ENCODE peak calls at places on chromosomes 16 and 17, in seven cellular contexts. H is left ventricle myocardium inferior, V is adrenal gland, R is heart right ventricle, L is prostate gland, M is GM12878, A is AG04450. Y is an unnamed sample.

GRCh38 chr17:31533546-31534155 is 142.2 kb downstream of the RAB11FIP4 start:
- DNase-seq in M (no peak), A (peak; percentile 64), R (no peak), H (no peak), L (no peak), V (peak; percentile 55), Y (peak; percentile 73)

GRCh38 chr17:31508310-31509094 is 117.0 kb downstream of the RAB11FIP4 start:
- DNase-seq in V (no peak), A (no peak), L (no peak), M (peak; percentile 69), H (no peak), R (no peak), Y (no peak)

GRCh38 chr17:2172447-2172938 is 117.6 kb downstream of the HIC1 start:
- DNase-seq in H (peak; percentile 49), V (peak; percentile 83), R (peak; percentile 64), L (no peak), M (no peak), A (peak; percentile 57), Y (peak; percentile 58)

GRCh38 chr17:29251969-29252866 is 5.6 kb downstream of the CRYBA1 start:
- DNase-seq in L (no peak), H (no peak), A (no peak), R (no peak), M (no peak), V (no peak), Y (no peak)

GRCh38 chr17:66620528-66620927 is 214.4 kb upstream of the CACNG5 start:
- DNase-seq in M (no peak), H (no peak), L (no peak), A (no peak), R (no peak), V (no peak), Y (no peak)

GRCh38 chr16:53097190-53097589 is 42.4 kb downstream of the CHD9 start:
- DNase-seq in A (no peak), L (no peak), H (no peak), R (no peak), M (no peak), V (no peak), Y (no peak)

GRCh38 chr16:46787909-46788308 is 39.8 kb upstream of the MYLK3 start:
- DNase-seq in M (peak; percentile 55), A (no peak), R (no peak), H (no peak), V (no peak), L (no peak), Y (no peak)

GRCh38 chr17:44307387-44308186 is 814 bp upstream of the RUNDC3A start:
- DNase-seq in R (peak; percentile 45), H (no peak), M (no peak), V (peak; percentile 89), A (no peak), L (peak; percentile 57), Y (peak; percentile 17)

GRCh38 chr16:75789237-75789636 is 62.9 kb upstream of the CPHXL start:
- DNase-seq in V (peak; percentile 6), H (no peak), R (peak; percentile 9), A (peak; percentile 4), M (no peak), L (peak; percentile 18), Y (peak; percentile 6)

GRCh38 chr16:24858219-24859041 is 12.7 kb downstream of the SLC5A11 start:
- DNase-seq in M (no peak), A (no peak), V (peak; percentile 64), L (no peak), R (peak; percentile 46), H (peak; percentile 42), Y (no peak)

GRCh38 chr17:35460354-35460851 is 11.8 kb upstream of the SLFN13 start:
- DNase-seq in M (peak; percentile 39), L (peak; percentile 39), R (peak; percentile 13), H (peak; percentile 25), A (no peak), V (no peak), Y (peak; percentile 13)

GRCh38 chr17:75661531-75661930 is 5.4 kb downstream of the RECQL5 start:
- DNase-seq in H (no peak), R (no peak), L (no peak), V (no peak), M (no peak), A (no peak), Y (no peak)

GRCh38 chr17:6670999-6671398 is 19.4 kb downstream of the C17orf100 start:
- DNase-seq in H (no peak), L (no peak), R (no peak), A (no peak), V (no peak), M (no peak), Y (no peak)

GRCh38 chr17:52148969-52149351 is 9.6 kb downstream of the CA10 start:
- DNase-seq in M (no peak), H (no peak), L (peak; percentile 60), R (no peak), V (no peak), A (no peak), Y (peak; percentile 50)

GRCh38 chr17:8016632-8017424 is 14.4 kb downstream of the GUCY2D start:
- DNase-seq in R (no peak), V (peak; percentile 72), M (no peak), A (no peak), H (no peak), L (peak; percentile 63), Y (peak; percentile 54)

GRCh38 chr16:88570691-88571092 is 489 bp downstream of the ZC3H18 start:
- DNase-seq in R (no peak), V (peak; percentile 32), A (no peak), H (no peak), L (no peak), M (no peak), Y (no peak)

GRCh38 chr17:44907696-44908470 is 7.4 kb downstream of the GFAP start:
- DNase-seq in R (no peak), L (no peak), M (no peak), H (no peak), A (no peak), V (no peak), Y (no peak)

GRCh38 chr17:65228287-65228686 is 91.1 kb downstream of the RGS9 start:
- DNase-seq in L (no peak), A (no peak), V (peak; percentile 20), H (no peak), R (no peak), M (no peak), Y (no peak)

GRCh38 chr17:7476474-7476873 is 3.0 kb downstream of the ZBTB4 start:
- DNase-seq in H (no peak), A (no peak), R (no peak), V (peak; percentile 41), M (no peak), L (no peak), Y (peak; percentile 96)

GRCh38 chr16:69049146-69049545 is 56.3 kb upstream of the HAS3 start:
- DNase-seq in H (no peak), R (no peak), A (no peak), V (no peak), M (no peak), L (no peak), Y (no peak)

GRCh38 chr17:7313028-7313889 is 1.9 kb downstream of the GPS2 start:
- DNase-seq in L (no peak), V (peak; percentile 42), R (no peak), H (no peak), M (no peak), A (no peak), Y (no peak)

GRCh38 chr17:9212376-9213310 is 191.3 kb downstream of the NTN1 start:
- DNase-seq in M (no peak), A (no peak), L (no peak), V (no peak), H (no peak), R (no peak), Y (no peak)

GRCh38 chr16:66524601-66525164 is 25.2 kb downstream of the TK2 start:
- DNase-seq in A (no peak), M (peak; percentile 85), V (no peak), R (no peak), H (peak; percentile 31), L (no peak), Y (no peak)

GRCh38 chr16:84485255-84486010 is 19.0 kb downstream of the MEAK7 start:
- DNase-seq in M (no peak), R (no peak), V (no peak), H (no peak), A (no peak), L (no peak), Y (no peak)

DNA sequence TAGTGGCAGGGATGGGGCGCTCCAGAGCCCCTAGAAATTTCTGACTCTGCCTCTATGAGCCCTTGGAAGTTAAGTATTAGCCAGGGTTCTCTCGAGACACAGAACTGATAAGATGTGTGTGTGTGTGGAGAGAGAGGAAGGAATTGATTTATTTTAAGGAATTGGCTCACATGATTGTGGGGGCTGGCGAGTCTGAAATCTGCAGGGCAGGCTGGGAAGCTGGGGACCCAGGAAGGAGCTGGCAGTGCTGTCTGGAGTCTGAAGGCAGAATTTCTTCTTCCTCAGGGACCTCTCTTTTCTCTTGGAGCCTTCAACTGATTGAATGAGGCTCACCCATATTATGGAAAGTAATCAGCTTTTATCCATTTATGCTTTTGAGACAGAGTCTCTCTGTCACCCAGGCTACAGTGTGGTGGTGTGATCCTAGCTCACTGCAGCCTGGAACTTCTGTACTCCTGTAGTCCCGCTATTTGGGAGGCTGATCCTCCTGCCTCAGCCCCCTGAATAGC is 16.7 kb downstream of the LRRC75A start:
- DNase-seq in H (no peak), A (no peak), R (no peak), M (no peak), L (no peak), V (no peak), Y (no peak)
- TF ChIP-seq CTCF in H (no peak), A (no peak), R (no peak), M (no peak), L (no peak), V (no peak), Y (no peak)

GRCh38 chr16:1221628-1222552 is 3.2 kb downstream of the TPSG1 start:
- DNase-seq in A (no peak), V (no peak), M (no peak), H (no peak), R (no peak), L (no peak), Y (no peak)
- H3K27me3 ChIP-seq in A (no peaks in the 10 kb centered on the region), V (no peaks in the 10 kb centered on the region), M (no peaks in the 10 kb centered on the region), H (peaks cover 5% of the 10 kb centered on the region), R (no peaks in the 10 kb centered on the region), L (no peaks in the 10 kb centered on the region), Y (no peaks in the 10 kb centered on the region)

GRCh38 chr16:30953511-30954124 is 3.9 kb upstream of the SETD1A start:
- DNase-seq in H (no peak), M (no peak), L (no peak), V (peak; percentile 80), R (peak; percentile 53), A (no peak), Y (no peak)
- TF ChIP-seq CTCF in H (peak; percentile 73), M (peak; percentile 89), L (peak; percentile 33), V (peak; percentile 58), R (peak; percentile 65), A (peak; percentile 81), Y (peak; percentile 75)

GRCh38 chr17:34414338-34414737 is 51.3 kb upstream of the CCL1 start:
- DNase-seq in R (no peak), L (no peak), V (no peak), H (no peak), M (no peak), A (no peak), Y (no peak)

GRCh38 chr17:34413443-34414076 is 50.5 kb upstream of the CCL1 start:
- DNase-seq in R (no peak), M (no peak), V (peak; percentile 12), L (no peak), A (no peak), H (no peak), Y (no peak)

GRCh38 chr17:34412534-34412933 is 49.5 kb upstream of the CCL1 start:
- DNase-seq in R (no peak), A (no peak), V (no peak), H (no peak), M (no peak), L (no peak), Y (no peak)

GRCh38 chr17:34412022-34412421 is 49.0 kb upstream of the CCL1 start:
- DNase-seq in H (no peak), R (no peak), L (no peak), M (no peak), V (no peak), A (no peak), Y (no peak)

GRCh38 chr17:34412965-34413441 is 50.0 kb upstream of the CCL1 start:
- DNase-seq in R (no peak), M (no peak), A (no peak), L (no peak), H (no peak), V (no peak), Y (no peak)
- H3K27me3 ChIP-seq in R (no peaks in the 10 kb centered on the region), M (no peaks in the 10 kb centered on the region), A (peaks cover 2% of the 10 kb centered on the region), L (peaks cover 10% of the 10 kb centered on the region), H (peaks cover 95% of the 10 kb centered on the region), V (peaks cover 8% of the 10 kb centered on the region), Y (peaks cover 6% of the 10 kb centered on the region)

Y was measured in foreskin keratinocyte.